ENCODE peak calls at places on chromosomes 1 and 21, in ten cellular contexts. S is HAP-1; A is psoas muscle; D is pancreas; B is iPS DF 6.9; I is OCI-LY7; T is tibial nerve; H is CD8-positive, alpha-beta T cell; C is astrocyte; L is Peyer's patch. K is an unnamed sample. For H3K4me1, the result is how much of the 10 kb centered on the place peaks cover.

GRCh38 chr1:26191739-26192138 is 1.3 kb downstream of the CATSPER4 start:
- DNase-seq in S (no peak), A (no peak), D (no peak), B (no peak), I (no peak), T (no peak), H (no peak), C (no peak), L (no peak), K (no peak)

GRCh38 chr1:169078163-169078883 is 28.2 kb upstream of the ATP1B1 start:
- DNase-seq in S (no peak), A (no peak), D (no peak), B (no peak), I (no peak), T (no peak), H (no peak), C (no peak), L (no peak), K (no peak)

GRCh38 chr1:115506523-115507255 is 135.1 kb upstream of the VANGL1 start:
- DNase-seq in S (no peak), A (no peak), D (no peak), B (no peak), I (no peak), T (no peak), H (no peak), C (no peak), L (no peak), K (no peak)

GRCh38 chr1:181094813-181095212 is 6.3 kb downstream of the IER5 start:
- DNase-seq in S (peak), A (no peak), D (no peak), B (no peak), I (no peak), T (no peak), H (no peak), C (peak), L (no peak), K (no peak)

GRCh38 chr1:181296180-181296579 is 187.1 kb upstream of the CACNA1E start:
- DNase-seq in S (no peak), A (no peak), D (no peak), B (no peak), I (no peak), T (no peak), H (no peak), C (no peak), L (no peak), K (no peak)

GRCh38 chr1:209899948-209900347 is 38.1 kb upstream of the SYT14 start:
- DNase-seq in S (no peak), A (no peak), D (no peak), B (peak), I (peak), T (no peak), H (no peak), C (no peak), L (no peak), K (no peak)

GRCh38 chr1:210731597-210731996 is 402.4 kb downstream of the KCNH1 start:
- DNase-seq in S (no peak), A (no peak), D (no peak), B (no peak), I (no peak), T (no peak), H (no peak), C (no peak), L (no peak), K (no peak)

GRCh38 chr21:45074818-45075605 is 632 bp downstream of the ADARB1 start:
- DNase-seq in S (no peak), A (peak), D (no peak), B (no peak), I (no peak), T (no peak), H (no peak), C (peak), L (no peak), K (no peak)

GRCh38 chr1:26122988-26123973 is 11.7 kb downstream of the PDIK1L start:
- DNase-seq in S (no peak), A (no peak), D (no peak), B (no peak), I (no peak), T (no peak), H (no peak), C (peak), L (no peak), K (no peak)

GRCh38 chr1:219040291-219040690 is 133.4 kb upstream of the LYPLAL1 start:
- DNase-seq in S (peak), A (no peak), D (no peak), B (no peak), I (no peak), T (no peak), H (no peak), C (no peak), L (no peak), K (no peak)

GRCh38 chr1:155646307-155646706 is 36.3 kb downstream of the MSTO1 start:
- DNase-seq in S (no peak), A (peak), D (no peak), B (no peak), I (no peak), T (peak), H (no peak), C (no peak), L (no peak), K (peak)

GRCh38 chr21:36437745-36438128 is 42.2 kb downstream of the CLDN14 start:
- DNase-seq in S (no peak), A (no peak), D (no peak), B (no peak), I (no peak), T (no peak), H (no peak), C (peak), L (no peak), K (no peak)

GRCh38 chr1:231040800-231041704 is 998 bp upstream of the FAM89A start:
- DNase-seq in S (no peak), A (peak), D (peak), B (no peak), I (no peak), T (no peak), H (no peak), C (no peak), L (no peak), K (no peak)

GRCh38 chr21:32917392-32918135 is 108.2 kb upstream of the OLIG2 start:
- DNase-seq in S (no peak), A (no peak), D (no peak), B (no peak), I (no peak), T (no peak), H (no peak), C (no peak), L (no peak), K (no peak)

GRCh38 chr1:100557606-100557953 is 19.6 kb downstream of the GPR88 start:
- DNase-seq in S (no peak), A (no peak), D (no peak), B (no peak), I (no peak), T (no peak), H (no peak), C (no peak), L (no peak), K (no peak)

GRCh38 chr1:40344597-40344996 is 27.5 kb upstream of the COL9A2 start:
- DNase-seq in S (no peak), A (peak), D (peak), B (no peak), I (peak), T (peak), H (peak), C (peak), L (peak), K (peak)

GRCh38 chr1:165668184-165668583 is 30.2 kb downstream of the ALDH9A1 start:
- DNase-seq in S (no peak), A (no peak), D (no peak), B (no peak), I (no peak), T (no peak), H (no peak), C (no peak), L (no peak), K (no peak)

GRCh38 chr1:7418442-7419080 is 352.5 kb upstream of the VAMP3 start:
- DNase-seq in S (no peak), A (no peak), D (peak), B (no peak), I (no peak), T (no peak), H (peak), C (no peak), L (peak), K (peak)

GRCh38 chr1:226937940-226938725 is 2.0 kb upstream of the COQ8A start:
- DNase-seq in S (no peak), A (no peak), D (no peak), B (no peak), I (no peak), T (no peak), H (no peak), C (no peak), L (no peak), K (no peak)

GRCh38 chr1:84253041-84253440 is 48.5 kb upstream of the SAMD13 start:
- DNase-seq in S (no peak), A (no peak), D (no peak), B (no peak), I (no peak), T (no peak), H (no peak), C (peak), L (no peak), K (no peak)

GRCh38 chr1:77624102-77624501 is 58.4 kb downstream of the ZZZ3 start:
- DNase-seq in S (no peak), A (no peak), D (no peak), B (no peak), I (no peak), T (no peak), H (no peak), C (no peak), L (no peak), K (no peak)

GRCh38 chr1:153140484-153140883 is 10.2 kb downstream of the SPRR2G start:
- DNase-seq in S (no peak), A (no peak), D (peak), B (no peak), I (no peak), T (no peak), H (no peak), C (no peak), L (no peak), K (no peak)

GRCh38 chr1:164834641-164835040 is 275.7 kb downstream of the PBX1 start:
- DNase-seq in S (no peak), A (no peak), D (no peak), B (no peak), I (no peak), T (no peak), H (no peak), C (peak), L (no peak), K (no peak)

GRCh38 chr1:182484531-182485257 is 34.7 kb downstream of the RGSL1 start:
- DNase-seq in S (no peak), A (no peak), D (no peak), B (peak), I (peak), T (no peak), H (no peak), C (no peak), L (peak), K (no peak)

GRCh38 chr1:79369091-79369490 is 362.6 kb upstream of the ADGRL4 start:
- DNase-seq in S (no peak), A (no peak), D (no peak), B (no peak), I (no peak), T (no peak), H (no peak), C (no peak), L (no peak), K (no peak)

GRCh38 chr1:7290971-7291970 is 479.8 kb upstream of the VAMP3 start:
- DNase-seq in S (no peak), A (peak), D (peak), B (no peak), I (no peak), T (no peak), H (no peak), C (peak), L (no peak), K (no peak)

GRCh38 chr1:11692899-11693590 is 1.5 kb downstream of the DRAXIN start:
- DNase-seq in S (no peak), A (no peak), D (no peak), B (no peak), I (no peak), T (no peak), H (peak), C (peak), L (no peak), K (peak)

GRCh38 chr1:85061711-85062424 is 13.6 kb upstream of the MCOLN3 start:
- DNase-seq in S (no peak), A (peak), D (peak), B (peak), I (peak), T (peak), H (peak), C (peak), L (peak), K (peak)

GRCh38 chr1:170555370-170555769 is 23.4 kb downstream of the GORAB start:
- DNase-seq in S (no peak), A (no peak), D (no peak), B (no peak), I (no peak), T (no peak), H (no peak), C (peak), L (no peak), K (no peak)

GRCh38 chr1:113551728-113552127 is 161.4 kb downstream of the MAGI3 start:
- DNase-seq in S (no peak), A (no peak), D (no peak), B (no peak), I (no peak), T (no peak), H (no peak), C (no peak), L (no peak), K (no peak)

GRCh38 chr1:221794079-221794670 is 52.3 kb upstream of the DUSP10 start:
- DNase-seq in S (no peak), A (no peak), D (no peak), B (no peak), I (no peak), T (no peak), H (no peak), C (peak), L (no peak), K (no peak)

GRCh38 chr1:213123532-213123931 is 72.5 kb downstream of the RPS6KC1 start:
- DNase-seq in S (no peak), A (no peak), D (no peak), B (no peak), I (no peak), T (no peak), H (no peak), C (peak), L (no peak), K (no peak)

GRCh38 chr1:54697896-54698295 is 17.8 kb upstream of the TTC4 start:
- DNase-seq in S (no peak), A (no peak), D (no peak), B (no peak), I (no peak), T (no peak), H (no peak), C (no peak), L (no peak), K (peak)

GRCh38 chr1:222171005-222171404 is 376.9 kb downstream of the HHIPL2 start:
- DNase-seq in S (no peak), A (no peak), D (no peak), B (no peak), I (peak), T (no peak), H (no peak), C (peak), L (no peak), K (no peak)

GRCh38 chr1:59113876-59114457 is 182.9 kb upstream of the FGGY start:
- DNase-seq in S (no peak), A (no peak), D (no peak), B (no peak), I (no peak), T (no peak), H (no peak), C (peak), L (no peak), K (no peak)

GRCh38 chr1:241834733-241835377 is 13.1 kb upstream of the EXO1 start:
- DNase-seq in S (peak), A (no peak), D (no peak), B (no peak), I (peak), T (no peak), H (no peak), C (peak), L (no peak), K (no peak)

GRCh38 chr1:22428672-22429071 is 23.0 kb upstream of the ZBTB40 start:
- DNase-seq in S (peak), A (no peak), D (no peak), B (no peak), I (peak), T (no peak), H (no peak), C (peak), L (no peak), K (no peak)

GRCh38 chr1:178057863-178058576 is 35.9 kb upstream of the RASAL2 start:
- DNase-seq in S (no peak), A (peak), D (no peak), B (no peak), I (no peak), T (peak), H (no peak), C (peak), L (no peak), K (no peak)

GRCh38 chr1:178055093-178055492 is 38.8 kb upstream of the RASAL2 start:
- DNase-seq in S (no peak), A (no peak), D (peak), B (no peak), I (peak), T (no peak), H (no peak), C (no peak), L (no peak), K (peak)

GRCh38 chr1:178052650-178053461 is 41.0 kb upstream of the RASAL2 start:
- DNase-seq in S (no peak), A (no peak), D (no peak), B (no peak), I (no peak), T (no peak), H (no peak), C (peak), L (no peak), K (no peak)

GRCh38 chr1:178057131-178057765 is 36.7 kb upstream of the RASAL2 start:
- DNase-seq in S (no peak), A (no peak), D (no peak), B (no peak), I (no peak), T (no peak), H (no peak), C (no peak), L (no peak), K (no peak)

DNA sequence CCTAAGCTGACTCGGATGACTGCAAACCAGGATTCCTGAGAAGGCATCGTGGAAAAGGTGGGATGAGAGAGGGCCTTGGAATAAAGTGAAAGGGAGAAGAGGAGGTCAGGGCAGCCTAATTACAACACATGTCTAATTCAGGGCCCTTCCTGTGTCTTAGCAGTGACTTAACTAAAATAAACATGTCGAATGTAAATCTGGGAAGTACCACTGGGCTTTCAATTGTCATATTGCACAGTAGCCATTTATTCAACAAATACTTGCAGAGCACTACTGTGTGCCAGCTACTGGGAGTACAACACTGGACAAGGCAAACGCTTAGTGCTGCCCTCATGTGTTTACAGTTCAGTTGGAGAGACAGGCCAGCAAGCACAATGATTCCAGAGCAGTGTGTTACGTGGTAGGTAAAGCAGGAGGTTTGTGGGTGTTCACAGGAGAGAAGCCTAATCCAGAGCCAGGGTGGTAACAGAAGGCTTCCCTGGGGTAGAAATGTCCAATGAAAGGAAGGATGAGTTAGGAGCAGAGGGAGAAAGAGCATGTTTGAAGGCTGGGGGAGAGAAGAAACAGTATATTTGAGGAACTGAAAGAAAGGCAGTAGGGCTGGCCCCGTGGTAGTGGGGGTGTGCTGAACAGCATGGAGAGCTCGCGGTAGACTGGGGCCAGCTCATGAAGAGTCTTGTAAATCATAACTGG is 38.0 kb upstream of the RASAL2 start:
- DNase-seq in S (no peak), A (no peak), D (no peak), B (no peak), I (peak), T (no peak), H (no peak), C (no peak), L (no peak), K (no peak)
- H3K4me1 ChIP-seq in S (under half), A (under half), D (under half), B (under half), I (under half), T (under half), H (under half), C (under half), L (under half), K (under half)

DNA sequence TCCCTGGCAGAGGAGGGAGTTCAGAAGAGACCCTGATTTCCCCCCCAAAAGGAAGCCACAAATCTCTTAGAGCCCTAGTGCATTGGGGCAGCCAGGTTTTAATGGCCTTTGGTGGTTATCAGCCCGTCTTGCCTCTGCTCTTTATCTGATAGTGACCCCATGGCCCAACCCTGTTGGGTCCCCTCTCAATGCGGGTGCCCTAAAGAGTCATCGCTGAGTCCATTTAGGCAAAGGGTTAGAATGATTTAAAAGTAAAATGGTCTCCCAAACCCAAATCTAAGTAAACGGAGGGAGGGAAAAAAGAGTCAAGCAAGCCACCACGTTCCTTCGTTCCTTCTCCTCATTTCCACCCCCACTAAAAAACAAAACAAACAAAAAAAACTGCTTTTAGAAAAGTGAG is 164.0 kb downstream of the RUNX1 start:
- DNase-seq in S (peak), A (no peak), D (no peak), B (no peak), I (no peak), T (no peak), H (no peak), C (no peak), L (no peak), K (no peak)
- H3K4me3 ChIP-seq in S (peak), A (peak), D (no peak), B (no peak), I (no peak), T (peak), H (no peak), C (peak), L (no peak), K (peak)

DNA sequence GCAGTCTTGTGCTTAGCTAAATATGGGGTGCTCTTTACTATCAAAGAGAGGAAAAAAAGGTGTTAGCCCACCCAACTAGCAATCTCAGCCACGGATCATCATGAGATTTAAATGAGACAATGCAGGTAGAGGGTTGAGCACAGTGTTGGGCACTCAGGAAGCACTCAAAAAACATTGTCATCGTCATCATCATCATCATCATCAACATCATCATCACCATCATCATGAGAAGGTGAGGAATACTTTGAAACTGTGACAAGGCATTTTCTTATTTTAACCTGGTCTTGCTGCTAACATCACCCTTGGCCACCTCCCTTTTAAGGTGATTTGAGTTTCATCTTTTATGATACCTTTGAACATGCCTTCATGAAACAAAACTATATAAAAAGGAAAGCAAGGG is 3.3 kb upstream of the MAPKAPK2 start:
- DNase-seq in S (no peak), A (no peak), D (no peak), B (no peak), I (no peak), T (no peak), H (no peak), C (no peak), L (no peak), K (no peak)
- H3K4me1 ChIP-seq in S (under half), A (under half), D (under half), B (under half), I (half or more), T (under half), H (under half), C (under half), L (under half), K (under half)

GRCh38 chr1:16212251-16212961 is at the start of gene ARHGEF19:
- DNase-seq in S (no peak), A (no peak), D (peak), B (no peak), I (no peak), T (no peak), H (no peak), C (no peak), L (no peak), K (no peak)
- H3K4me3 ChIP-seq in S (no peak), A (no peak), D (no peak), B (peak), I (no peak), T (no peak), H (no peak), C (no peak), L (no peak), K (no peak)

DNA sequence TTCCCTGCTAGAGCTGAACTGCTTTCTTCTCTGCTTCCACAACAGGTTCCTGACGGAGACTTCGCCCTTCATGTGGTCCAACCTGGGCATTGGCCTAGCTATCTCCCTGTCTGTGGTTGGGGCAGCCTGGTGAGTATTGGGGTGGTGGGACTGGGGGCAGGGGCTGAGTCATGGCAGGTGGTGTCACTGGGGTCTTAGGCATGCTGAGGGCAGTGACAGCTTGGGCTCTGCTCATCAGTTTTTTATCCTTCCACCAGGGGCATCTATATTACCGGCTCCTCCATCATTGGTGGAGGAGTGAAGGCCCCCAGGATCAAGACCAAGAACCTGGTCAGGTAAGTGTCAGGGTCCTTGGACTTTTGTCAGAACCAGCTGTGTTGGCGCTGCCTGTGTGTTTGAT is 1.3 kb downstream of the ATP6V0B start:
- DNase-seq in S (no peak), A (no peak), D (no peak), B (no peak), I (no peak), T (no peak), H (no peak), C (no peak), L (no peak), K (no peak)
- H3K4me1 ChIP-seq in S (under half), A (under half), D (under half), B (under half), I (under half), T (under half), H (under half), C (under half), L (half or more), K (under half)

GRCh38 chr1:204972461-204972860 is 70.6 kb upstream of the CNTN2 start:
- DNase-seq in S (no peak), A (no peak), D (no peak), B (no peak), I (no peak), T (no peak), H (no peak), C (no peak), L (no peak), K (no peak)
- H3K4me3 ChIP-seq in S (no peak), A (no peak), D (no peak), B (no peak), I (no peak), T (no peak), H (no peak), C (no peak), L (no peak), K (no peak)

K was measured in tibial artery.